ENCODE peak calls at places on chromosome 7, in eight cellular contexts. One of them, this sample, is unnamed.

GRCh38 chr7:82699773-82700186 is 256.2 kb upstream of the CACNA2D1 start:
- DNase-seq in WERI-Rb-1: no peak
- DNase-seq in stomach: peak
- DNase-seq in BE2C: no peak
- DNase-seq in CD4-positive, alpha-beta T cell: no peak
- DNase-seq in OCI-LY7: no peak
- DNase-seq in GM23338: peak
- DNase-seq in right lobe of liver: no peak
- DNase-seq in this sample: no peak

GRCh38 chr7:16559497-16560223 is 33.0 kb downstream of the LRRC72 start:
- DNase-seq in CD4-positive, alpha-beta T cell: no peak
- DNase-seq in BE2C: no peak
- DNase-seq in stomach: no peak
- DNase-seq in GM23338: no peak
- DNase-seq in WERI-Rb-1: no peak
- DNase-seq in right lobe of liver: no peak
- DNase-seq in OCI-LY7: no peak
- DNase-seq in this sample: no peak

GRCh38 chr7:39539816-39540215 is 26.4 kb upstream of the YAE1 start:
- DNase-seq in CD4-positive, alpha-beta T cell: no peak
- DNase-seq in right lobe of liver: no peak
- DNase-seq in BE2C: no peak
- DNase-seq in GM23338: peak
- DNase-seq in OCI-LY7: no peak
- DNase-seq in WERI-Rb-1: no peak
- DNase-seq in stomach: no peak
- DNase-seq in this sample: no peak

GRCh38 chr7:32204361-32205018 is 134.3 kb upstream of the PDE1C start:
- DNase-seq in OCI-LY7: peak
- DNase-seq in stomach: peak
- DNase-seq in BE2C: peak
- DNase-seq in right lobe of liver: no peak
- DNase-seq in GM23338: peak
- DNase-seq in WERI-Rb-1: peak
- DNase-seq in CD4-positive, alpha-beta T cell: no peak
- DNase-seq in this sample: peak

GRCh38 chr7:135853499-135853898 is 104.9 kb upstream of the FAM180A start:
- DNase-seq in GM23338: no peak
- DNase-seq in stomach: no peak
- DNase-seq in BE2C: no peak
- DNase-seq in WERI-Rb-1: no peak
- DNase-seq in right lobe of liver: no peak
- DNase-seq in CD4-positive, alpha-beta T cell: no peak
- DNase-seq in OCI-LY7: no peak
- DNase-seq in this sample: no peak

GRCh38 chr7:43753401-43753800 is 5.1 kb upstream of the BLVRA start:
- DNase-seq in GM23338: no peak
- DNase-seq in BE2C: no peak
- DNase-seq in WERI-Rb-1: no peak
- DNase-seq in right lobe of liver: no peak
- DNase-seq in OCI-LY7: no peak
- DNase-seq in CD4-positive, alpha-beta T cell: no peak
- DNase-seq in stomach: no peak
- DNase-seq in this sample: no peak

GRCh38 chr7:68770649-68771048 is 827.6 kb upstream of the AUTS2 start:
- DNase-seq in right lobe of liver: no peak
- DNase-seq in CD4-positive, alpha-beta T cell: no peak
- DNase-seq in stomach: no peak
- DNase-seq in WERI-Rb-1: peak
- DNase-seq in GM23338: no peak
- DNase-seq in OCI-LY7: no peak
- DNase-seq in BE2C: peak
- DNase-seq in this sample: no peak

GRCh38 chr7:106183952-106184351 is 71.8 kb upstream of the SYPL1 start:
- DNase-seq in right lobe of liver: no peak
- DNase-seq in GM23338: no peak
- DNase-seq in OCI-LY7: peak
- DNase-seq in BE2C: no peak
- DNase-seq in WERI-Rb-1: no peak
- DNase-seq in stomach: no peak
- DNase-seq in CD4-positive, alpha-beta T cell: no peak
- DNase-seq in this sample: no peak

GRCh38 chr7:5792792-5793191 is 11.3 kb upstream of the RNF216 start:
- DNase-seq in WERI-Rb-1: no peak
- DNase-seq in right lobe of liver: no peak
- DNase-seq in OCI-LY7: no peak
- DNase-seq in stomach: no peak
- DNase-seq in BE2C: no peak
- DNase-seq in GM23338: no peak
- DNase-seq in CD4-positive, alpha-beta T cell: no peak
- DNase-seq in this sample: no peak

GRCh38 chr7:66247387-66248078 is 42.4 kb downstream of the TPST1 start:
- DNase-seq in stomach: no peak
- DNase-seq in WERI-Rb-1: no peak
- DNase-seq in OCI-LY7: no peak
- DNase-seq in right lobe of liver: no peak
- DNase-seq in BE2C: no peak
- DNase-seq in CD4-positive, alpha-beta T cell: no peak
- DNase-seq in GM23338: no peak
- DNase-seq in this sample: no peak

GRCh38 chr7:43856996-43857395 is 12.3 kb downstream of the MRPS24 start:
- DNase-seq in right lobe of liver: no peak
- DNase-seq in WERI-Rb-1: no peak
- DNase-seq in BE2C: no peak
- DNase-seq in OCI-LY7: no peak
- DNase-seq in GM23338: no peak
- DNase-seq in stomach: no peak
- DNase-seq in CD4-positive, alpha-beta T cell: no peak
- DNase-seq in this sample: no peak

GRCh38 chr7:22992874-22993840 is 20.8 kb downstream of the HYCC1 start:
- DNase-seq in BE2C: no peak
- DNase-seq in OCI-LY7: peak
- DNase-seq in GM23338: no peak
- DNase-seq in CD4-positive, alpha-beta T cell: no peak
- DNase-seq in WERI-Rb-1: no peak
- DNase-seq in right lobe of liver: no peak
- DNase-seq in stomach: no peak
- DNase-seq in this sample: no peak
- TF ChIP-seq CTCF in BE2C: no peak
- TF ChIP-seq CTCF in OCI-LY7: no peak
- TF ChIP-seq CTCF in GM23338: no peak
- TF ChIP-seq CTCF in CD4-positive, alpha-beta T cell: no peak
- TF ChIP-seq CTCF in WERI-Rb-1: no peak
- TF ChIP-seq CTCF in right lobe of liver: no peak
- TF ChIP-seq CTCF in stomach: no peak
- TF ChIP-seq CTCF in this sample: no peak

GRCh38 chr7:2100278-2101205 is 132.2 kb downstream of the MAD1L1 start:
- DNase-seq in BE2C: peak
- DNase-seq in CD4-positive, alpha-beta T cell: no peak
- DNase-seq in stomach: no peak
- DNase-seq in GM23338: no peak
- DNase-seq in WERI-Rb-1: no peak
- DNase-seq in right lobe of liver: no peak
- DNase-seq in OCI-LY7: peak
- DNase-seq in this sample: peak
- TF ChIP-seq CTCF in BE2C: peak
- TF ChIP-seq CTCF in CD4-positive, alpha-beta T cell: no peak
- TF ChIP-seq CTCF in stomach: no peak
- TF ChIP-seq CTCF in GM23338: peak
- TF ChIP-seq CTCF in WERI-Rb-1: peak
- TF ChIP-seq CTCF in right lobe of liver: no peak
- TF ChIP-seq CTCF in OCI-LY7: peak
- TF ChIP-seq CTCF in this sample: peak

DNA sequence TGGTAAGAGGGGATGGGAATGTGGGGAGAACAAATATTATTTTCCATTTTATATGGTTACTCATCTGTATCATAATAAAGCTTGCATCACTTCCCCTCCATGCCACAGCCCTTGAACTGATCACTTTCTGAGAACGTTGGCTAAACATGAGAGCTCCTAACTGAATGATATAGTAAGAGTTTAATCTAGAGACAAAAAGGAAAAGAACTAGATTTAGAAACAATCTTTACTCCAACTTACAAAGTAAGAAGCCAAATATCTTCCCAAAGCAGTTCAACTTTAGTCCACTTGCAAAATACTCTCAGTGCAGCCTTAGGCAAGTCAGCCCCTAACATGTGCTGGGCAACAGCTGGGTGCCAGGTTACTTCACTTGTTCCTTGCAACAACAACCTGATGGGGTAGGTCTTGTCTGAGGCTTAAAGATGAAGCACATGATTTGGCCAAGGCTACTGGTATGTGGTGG is 20.3 kb downstream of the SMURF1 start:
- DNase-seq in GM23338: no peak
- DNase-seq in right lobe of liver: no peak
- DNase-seq in WERI-Rb-1: no peak
- DNase-seq in BE2C: no peak
- DNase-seq in stomach: no peak
- DNase-seq in CD4-positive, alpha-beta T cell: no peak
- DNase-seq in OCI-LY7: no peak
- DNase-seq in this sample: no peak
- TF ChIP-seq CTCF in GM23338: no peak
- TF ChIP-seq CTCF in right lobe of liver: no peak
- TF ChIP-seq CTCF in WERI-Rb-1: no peak
- TF ChIP-seq CTCF in BE2C: no peak
- TF ChIP-seq CTCF in stomach: no peak
- TF ChIP-seq CTCF in CD4-positive, alpha-beta T cell: no peak
- TF ChIP-seq CTCF in OCI-LY7: no peak
- TF ChIP-seq CTCF in this sample: no peak

DNA sequence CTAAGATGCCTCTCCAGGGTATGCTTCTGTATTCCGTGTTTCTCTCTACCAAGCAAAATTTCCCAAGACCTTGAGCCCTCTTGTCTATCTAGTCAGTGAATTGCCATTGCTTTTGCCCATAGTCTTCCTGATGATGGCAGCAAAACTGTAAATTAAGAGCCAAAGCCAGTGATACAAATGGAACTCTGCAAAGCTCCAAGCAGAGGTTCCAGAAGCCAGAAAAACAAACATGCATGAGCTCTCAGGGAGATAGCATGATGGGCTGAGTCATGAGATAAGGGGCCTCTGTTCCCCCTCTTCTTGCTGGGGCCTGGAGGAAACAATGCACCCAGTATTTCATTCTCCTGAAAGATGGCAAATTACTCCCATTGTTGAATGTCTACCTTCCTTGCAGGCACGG is 24.7 kb downstream of the LSMEM1 start:
- DNase-seq in right lobe of liver: no peak
- DNase-seq in CD4-positive, alpha-beta T cell: no peak
- DNase-seq in OCI-LY7: no peak
- DNase-seq in BE2C: no peak
- DNase-seq in GM23338: no peak
- DNase-seq in stomach: no peak
- DNase-seq in WERI-Rb-1: no peak
- DNase-seq in this sample: no peak
- TF ChIP-seq CTCF in right lobe of liver: no peak
- TF ChIP-seq CTCF in CD4-positive, alpha-beta T cell: no peak
- TF ChIP-seq CTCF in OCI-LY7: no peak
- TF ChIP-seq CTCF in BE2C: peak
- TF ChIP-seq CTCF in GM23338: peak
- TF ChIP-seq CTCF in stomach: no peak
- TF ChIP-seq CTCF in WERI-Rb-1: no peak
- TF ChIP-seq CTCF in this sample: no peak

DNA sequence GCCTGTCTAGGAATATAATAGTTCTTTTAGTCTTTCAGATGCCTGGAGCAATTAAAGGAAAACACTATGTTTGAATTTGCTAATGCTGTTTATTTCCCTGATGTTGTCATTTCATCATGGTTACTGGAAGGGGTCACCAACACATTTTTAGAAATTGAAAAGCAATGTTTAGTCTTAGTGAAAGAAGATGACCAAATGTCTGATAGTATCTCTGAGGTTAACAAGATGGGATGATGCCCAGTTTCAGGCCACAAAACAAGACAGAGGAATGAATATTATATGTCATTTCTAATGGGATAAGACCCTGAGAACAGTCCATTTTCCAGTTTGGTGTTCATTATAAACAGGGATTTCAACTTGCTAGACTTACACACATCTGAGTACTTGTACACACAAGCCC is 559.8 kb downstream of the INHBA start:
- DNase-seq in stomach: no peak
- DNase-seq in BE2C: no peak
- DNase-seq in WERI-Rb-1: no peak
- DNase-seq in CD4-positive, alpha-beta T cell: no peak
- DNase-seq in right lobe of liver: no peak
- DNase-seq in OCI-LY7: no peak
- DNase-seq in GM23338: no peak
- DNase-seq in this sample: no peak
- TF ChIP-seq CTCF in stomach: no peak
- TF ChIP-seq CTCF in BE2C: no peak
- TF ChIP-seq CTCF in WERI-Rb-1: no peak
- TF ChIP-seq CTCF in CD4-positive, alpha-beta T cell: no peak
- TF ChIP-seq CTCF in right lobe of liver: no peak
- TF ChIP-seq CTCF in OCI-LY7: no peak
- TF ChIP-seq CTCF in GM23338: no peak
- TF ChIP-seq CTCF in this sample: no peak

GRCh38 chr7:151204383-151205032 is 5.8 kb downstream of the H2BK1 start:
- DNase-seq in right lobe of liver: no peak
- DNase-seq in CD4-positive, alpha-beta T cell: no peak
- DNase-seq in stomach: no peak
- DNase-seq in WERI-Rb-1: no peak
- DNase-seq in GM23338: no peak
- DNase-seq in BE2C: no peak
- DNase-seq in OCI-LY7: no peak
- DNase-seq in this sample: peak
- TF ChIP-seq CTCF in right lobe of liver: no peak
- TF ChIP-seq CTCF in CD4-positive, alpha-beta T cell: no peak
- TF ChIP-seq CTCF in stomach: no peak
- TF ChIP-seq CTCF in WERI-Rb-1: no peak
- TF ChIP-seq CTCF in GM23338: no peak
- TF ChIP-seq CTCF in BE2C: no peak
- TF ChIP-seq CTCF in OCI-LY7: no peak
- TF ChIP-seq CTCF in this sample: no peak

GRCh38 chr7:56218510-56218909 is 102.3 kb upstream of the NUPR2 start:
- DNase-seq in BE2C: no peak
- DNase-seq in stomach: no peak
- DNase-seq in CD4-positive, alpha-beta T cell: no peak
- DNase-seq in OCI-LY7: no peak
- DNase-seq in GM23338: no peak
- DNase-seq in right lobe of liver: no peak
- DNase-seq in WERI-Rb-1: no peak
- DNase-seq in this sample: no peak

GRCh38 chr7:56219017-56219416 is 102.8 kb upstream of the NUPR2 start:
- DNase-seq in OCI-LY7: no peak
- DNase-seq in WERI-Rb-1: no peak
- DNase-seq in CD4-positive, alpha-beta T cell: no peak
- DNase-seq in stomach: no peak
- DNase-seq in GM23338: no peak
- DNase-seq in BE2C: no peak
- DNase-seq in right lobe of liver: no peak
- DNase-seq in this sample: no peak

DNA sequence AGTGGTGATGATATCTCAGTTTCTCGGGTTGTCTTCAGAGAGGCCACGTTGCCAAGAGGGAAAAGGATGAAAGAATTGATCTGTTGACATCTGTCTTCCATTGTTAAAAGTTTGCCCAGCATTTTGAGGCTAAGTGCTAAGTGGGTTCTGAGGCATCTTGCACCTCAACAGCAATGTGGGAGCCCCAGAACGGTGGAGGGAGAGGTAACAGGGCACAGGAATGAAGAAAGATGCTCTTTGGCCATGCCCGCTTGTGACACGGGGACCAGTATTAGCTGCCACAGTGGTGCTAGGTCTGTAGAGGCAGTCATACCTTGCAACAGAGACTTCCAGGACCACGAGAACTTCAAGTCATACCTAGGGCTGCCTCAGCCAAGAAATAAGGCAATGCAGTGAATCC is 106.6 kb upstream of the NUPR2 start:
- DNase-seq in GM23338: no peak
- DNase-seq in CD4-positive, alpha-beta T cell: no peak
- DNase-seq in WERI-Rb-1: no peak
- DNase-seq in OCI-LY7: no peak
- DNase-seq in right lobe of liver: no peak
- DNase-seq in stomach: no peak
- DNase-seq in BE2C: no peak
- DNase-seq in this sample: no peak
- TF ChIP-seq CTCF in GM23338: no peak
- TF ChIP-seq CTCF in CD4-positive, alpha-beta T cell: no peak
- TF ChIP-seq CTCF in WERI-Rb-1: no peak
- TF ChIP-seq CTCF in OCI-LY7: no peak
- TF ChIP-seq CTCF in right lobe of liver: no peak
- TF ChIP-seq CTCF in stomach: no peak
- TF ChIP-seq CTCF in BE2C: no peak
- TF ChIP-seq CTCF in this sample: no peak

This sample was measured in GM13976.